ENCODE peak calls at places on chromosome 9, in six cellular contexts. G is A549, A is IMR-90, W is GM12878, L is HepG2, J is SK-N-SH. H is an unnamed sample.

GRCh38 chr9:81656004-81656403 is 33.3 kb downstream of the TLE1 start:
- DNase-seq in A (no peak), L (peak), J (no peak), W (peak), G (no peak), H (no peak)

GRCh38 chr9:128149951-128150593 is 819 bp downstream of the LCN2 start:
- DNase-seq in L (no peak), A (no peak), J (no peak), G (no peak), W (no peak), H (no peak)

GRCh38 chr9:68808481-68808880 is 103.4 kb downstream of the PIP5K1B start:
- DNase-seq in G (no peak), W (no peak), J (no peak), A (no peak), L (no peak), H (no peak)

GRCh38 chr9:106726070-106726815 is 136.7 kb upstream of the ZNF462 start:
- DNase-seq in G (no peak), W (no peak), L (no peak), A (no peak), J (no peak), H (no peak)

GRCh38 chr9:9752722-9753121 is 860.1 kb downstream of the PTPRD start:
- DNase-seq in A (no peak), G (no peak), W (no peak), L (peak), J (no peak), H (no peak)

GRCh38 chr9:106954562-106954961 is 91.6 kb downstream of the ZNF462 start:
- DNase-seq in L (no peak), A (no peak), W (no peak), G (no peak), J (no peak), H (no peak)

GRCh38 chr9:36194326-36195000 is 3.7 kb downstream of the CLTA start:
- DNase-seq in W (no peak), G (no peak), L (no peak), A (peak), J (no peak), H (no peak)

GRCh38 chr9:96014078-96014477 is 138.6 kb downstream of the ERCC6L2 start:
- DNase-seq in J (no peak), L (no peak), G (no peak), W (no peak), A (no peak), H (no peak)

GRCh38 chr9:129479217-129480011 is 141.5 kb downstream of the C9orf50 start:
- DNase-seq in G (no peak), J (no peak), W (no peak), L (peak), A (no peak), H (no peak)

GRCh38 chr9:4985376-4986266 is 549 bp downstream of the JAK2 start:
- DNase-seq in W (no peak), L (no peak), A (peak), J (no peak), G (peak), H (peak)

GRCh38 chr9:106697799-106698591 is 165.0 kb upstream of the ZNF462 start:
- DNase-seq in A (peak), W (no peak), J (peak), L (no peak), G (no peak), H (peak)

GRCh38 chr9:96491079-96491879 is 41.3 kb downstream of the HABP4 start:
- DNase-seq in A (peak), W (no peak), J (no peak), L (peak), G (no peak), H (no peak)

GRCh38 chr9:16671591-16672137 is 198.8 kb downstream of the BNC2 start:
- DNase-seq in J (no peak), L (no peak), G (no peak), W (peak), A (peak), H (no peak)

GRCh38 chr9:93650448-93650847 is 74.1 kb downstream of the PHF2 start:
- DNase-seq in J (no peak), A (no peak), L (no peak), G (no peak), W (no peak), H (peak)

GRCh38 chr9:26723486-26723885 is 169.1 kb downstream of the CAAP1 start:
- DNase-seq in G (peak), J (no peak), L (peak), W (no peak), A (peak), H (peak)

GRCh38 chr9:34663296-34663590 is 786 bp upstream of the CCL27 start:
- DNase-seq in A (no peak), G (no peak), L (no peak), J (no peak), W (no peak), H (no peak)

GRCh38 chr9:127974769-127975261 is 6.0 kb downstream of the EEIG1 start:
- DNase-seq in A (no peak), L (no peak), W (no peak), G (no peak), J (peak), H (no peak)

GRCh38 chr9:17752021-17752420 is 173.2 kb downstream of the SH3GL2 start:
- DNase-seq in J (no peak), G (no peak), L (no peak), A (no peak), W (no peak), H (no peak)

GRCh38 chr9:17744786-17745185 is 165.9 kb downstream of the SH3GL2 start:
- DNase-seq in G (no peak), L (no peak), J (no peak), A (peak), W (no peak), H (peak)

GRCh38 chr9:17750285-17750684 is 171.4 kb downstream of the SH3GL2 start:
- DNase-seq in J (no peak), W (no peak), G (no peak), A (no peak), L (no peak), H (no peak)
- TF ChIP-seq USF2 in J (no peak), W (no peak), G (no peak), A (no peak), L (no peak), H (no peak)

GRCh38 chr9:3467593-3468219 is 58.1 kb downstream of the RFX3 start:
- DNase-seq in L (peak), G (peak), W (no peak), A (peak), J (peak), H (peak)
- TF ChIP-seq USF2 in L (no peak), G (no peak), W (no peak), A (no peak), J (no peak), H (no peak)

DNA sequence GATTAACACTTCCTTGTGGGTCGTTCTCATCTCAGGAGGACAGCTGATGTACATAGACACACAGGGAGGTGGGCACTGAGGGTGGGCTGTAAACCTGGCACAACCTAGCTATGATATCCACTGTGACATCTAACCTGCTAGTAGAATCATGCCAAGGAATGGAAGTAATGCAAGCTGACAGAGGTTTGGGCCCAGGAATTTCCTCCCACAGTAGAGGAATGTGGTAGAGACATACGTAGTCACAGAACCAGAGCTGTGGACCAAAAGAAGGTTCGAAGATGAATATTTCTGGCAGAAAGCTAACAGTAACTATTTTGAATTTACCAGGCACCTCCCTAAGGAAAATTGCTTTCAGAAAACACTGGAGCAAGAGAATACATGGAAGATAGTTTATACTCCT is 15.2 kb upstream of the DNAJC25 start:
- DNase-seq in L (no peak), A (no peak), J (no peak), W (no peak), G (no peak), H (no peak)
- TF ChIP-seq USF2 in L (no peak), A (no peak), J (no peak), W (no peak), G (no peak), H (no peak)

GRCh38 chr9:86488794-86489193 is 134.6 kb upstream of the TUT7 start:
- DNase-seq in L (peak), J (no peak), G (no peak), A (no peak), W (no peak), H (peak)
- TF ChIP-seq USF2 in L (no peak), J (no peak), G (no peak), A (no peak), W (no peak), H (no peak)

GRCh38 chr9:90805006-90805993 is 3.7 kb downstream of the SYK start:
- DNase-seq in W (no peak), J (peak), L (no peak), G (no peak), A (no peak), H (no peak)
- TF ChIP-seq USF2 in W (no peak), J (no peak), L (no peak), G (no peak), A (no peak), H (no peak)

GRCh38 chr9:111728143-111728542 is 66.6 kb downstream of the SHOC1 start:
- DNase-seq in L (no peak), A (peak), J (no peak), G (no peak), W (no peak), H (no peak)
- TF ChIP-seq USF2 in L (no peak), A (no peak), J (no peak), G (no peak), W (no peak), H (no peak)

DNA sequence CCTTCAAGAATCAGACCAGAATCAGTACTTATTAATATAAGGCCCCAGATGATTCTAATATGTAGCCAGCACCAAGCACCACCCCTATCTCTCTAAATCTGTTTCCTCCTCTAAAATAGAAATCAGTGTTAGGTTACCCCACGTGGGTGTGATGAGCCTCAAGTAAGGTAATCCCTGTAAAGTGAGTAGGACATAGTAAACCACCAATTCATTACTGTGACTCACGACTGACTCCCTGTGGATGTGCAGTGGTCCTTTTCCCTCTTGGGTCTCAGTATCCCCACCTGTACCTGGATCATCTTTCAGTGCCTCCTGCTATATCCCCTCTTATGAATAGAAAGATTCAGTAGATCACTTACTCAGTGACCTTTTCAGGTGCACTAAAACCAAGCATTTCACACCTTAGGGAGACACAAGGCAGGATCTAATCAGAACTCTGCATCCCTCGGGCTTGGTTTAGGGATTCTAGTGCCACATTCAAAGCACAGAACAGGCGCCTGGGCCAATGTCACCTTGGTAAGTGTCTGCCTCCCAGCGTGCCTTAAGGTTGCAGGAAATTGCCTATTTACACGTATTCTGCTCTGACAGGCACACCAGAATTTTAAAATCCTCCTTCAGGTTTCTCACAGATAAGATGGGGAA is 12.2 kb upstream of the ALDH1B1 start:
- DNase-seq in A (peak), L (peak), W (no peak), G (no peak), J (no peak), H (no peak)
- TF ChIP-seq USF2 in A (no peak), L (no peak), W (no peak), G (no peak), J (no peak), H (no peak)

GRCh38 chr9:133597316-133597957 is 11.8 kb downstream of the FAM163B start:
- DNase-seq in L (no peak), W (no peak), G (peak), J (no peak), A (no peak), H (no peak)
- TF ChIP-seq USF2 in L (no peak), W (no peak), G (no peak), J (no peak), A (no peak), H (no peak)

DNA sequence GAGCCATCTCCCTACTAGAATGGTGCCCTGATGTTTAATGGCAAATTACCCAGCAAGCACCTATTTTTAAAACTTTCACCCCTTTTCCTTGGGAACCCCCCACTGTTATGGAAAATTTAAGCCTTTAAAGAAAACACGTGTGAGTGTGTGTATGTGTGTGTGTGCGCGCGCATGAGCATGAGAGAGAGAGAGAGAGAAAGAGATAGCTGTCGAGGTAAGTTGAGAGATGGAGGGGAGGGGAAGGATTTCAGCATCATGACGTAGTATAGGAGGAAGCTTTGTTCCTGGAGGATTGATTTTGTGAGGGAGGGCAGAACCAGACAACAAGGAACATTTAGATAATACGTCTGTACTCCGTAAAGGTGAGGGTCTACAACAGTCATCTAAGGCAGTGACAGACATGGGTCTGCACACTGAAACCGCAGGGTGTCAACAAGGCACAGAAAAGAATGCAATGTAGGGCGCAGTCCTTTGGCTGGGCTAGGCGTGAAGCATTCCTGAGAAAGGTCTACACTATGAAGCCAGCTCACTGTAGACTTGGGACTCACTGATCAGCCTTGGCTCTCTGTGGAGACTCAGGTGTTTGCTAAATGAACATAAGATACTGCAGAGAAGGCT is 227.7 kb downstream of the SMARCA2 start:
- DNase-seq in A (no peak), J (no peak), W (no peak), L (no peak), G (no peak), H (no peak)
- TF ChIP-seq USF2 in A (no peak), J (no peak), W (no peak), L (no peak), G (no peak), H (no peak)

GRCh38 chr9:121736147-121736721 is 84.8 kb downstream of the DAB2IP start:
- DNase-seq in W (no peak), A (peak), J (no peak), G (peak), L (no peak), H (peak)

GRCh38 chr9:121736964-121737462 is 85.6 kb downstream of the DAB2IP start:
- DNase-seq in G (peak), J (peak), L (peak), A (no peak), W (no peak), H (peak)

GRCh38 chr9:121735792-121736130 is 84.3 kb downstream of the DAB2IP start:
- DNase-seq in W (no peak), L (no peak), A (no peak), G (peak), J (no peak), H (no peak)

GRCh38 chr9:121734465-121734864 is 83.0 kb downstream of the DAB2IP start:
- DNase-seq in J (no peak), G (no peak), A (peak), W (no peak), L (no peak), H (no peak)

GRCh38 chr9:121735065-121735791 is 83.8 kb downstream of the DAB2IP start:
- DNase-seq in G (peak), J (no peak), W (no peak), L (peak), A (peak), H (peak)
- TF ChIP-seq USF2 in G (no peak), J (no peak), W (no peak), L (no peak), A (no peak), H (no peak)